ENCODE peak calls at places on chromosomes 5 and 9, in four cellular contexts. J is IMR-90, I is HCT116, H is fibroblast of lung. Z is an unnamed sample.

GRCh38 chr5:36666986-36667385 is 60.6 kb downstream of the SLC1A3 start:
- DNase-seq in J (no peak), I (no peak), H (no peak), Z (no peak)

GRCh38 chr9:86469476-86470087 is 115.4 kb upstream of the TUT7 start:
- DNase-seq in J (no peak), I (no peak), H (peak; percentile 10), Z (no peak)

GRCh38 chr5:137279631-137280236 is 219.4 kb downstream of the SPOCK1 start:
- DNase-seq in J (no peak), I (no peak), H (no peak), Z (no peak)

GRCh38 chr9:33453999-33454660 is 6.7 kb upstream of the AQP3 start:
- DNase-seq in J (no peak), I (no peak), H (no peak), Z (no peak)

GRCh38 chr5:180289433-180289832 is 2.5 kb downstream of the MAPK9 start:
- DNase-seq in J (no peak), I (no peak), H (no peak), Z (no peak)

GRCh38 chr5:159210306-159210722 is 961 bp upstream of the RNF145 start:
- DNase-seq in J (no peak), I (no peak), H (no peak), Z (no peak)

GRCh38 chr5:121090822-121091221 is 626.7 kb downstream of the PRR16 start:
- DNase-seq in J (peak; percentile 1), I (no peak), H (no peak), Z (no peak)

GRCh38 chr9:96686638-96687335 is 31.7 kb upstream of the PRXL2C start:
- DNase-seq in J (peak; percentile 57), I (no peak), H (peak; percentile 80), Z (peak; percentile 87)

GRCh38 chr5:105940181-105940580 is 1730.6 kb downstream of the EFNA5 start:
- DNase-seq in J (no peak), I (no peak), H (no peak), Z (no peak)

GRCh38 chr9:109027176-109027575 is 13.9 kb upstream of the CTNNAL1 start:
- DNase-seq in J (peak; percentile 14), I (no peak), H (peak; percentile 35), Z (no peak)

GRCh38 chr9:16013366-16013765 is 460.5 kb downstream of the CCDC171 start:
- DNase-seq in J (no peak), I (no peak), H (no peak), Z (no peak)

GRCh38 chr5:132746592-132747063 is 598 bp upstream of the CCNI2 start:
- DNase-seq in J (no peak), I (peak; percentile 34), H (no peak), Z (no peak)

GRCh38 chr5:176738851-176739250 is 71.5 kb upstream of the UNC5A start:
- DNase-seq in J (no peak), I (no peak), H (no peak), Z (peak; percentile 19)

GRCh38 chr9:134437417-134438203 is 111.4 kb downstream of the RXRA start:
- DNase-seq in J (no peak), I (no peak), H (no peak), Z (peak; percentile 51)

GRCh38 chr9:132518151-132518550 is 64.3 kb upstream of the BARHL1 start:
- DNase-seq in J (no peak), I (no peak), H (no peak), Z (no peak)

GRCh38 chr5:107501965-107502691 is 168.6 kb downstream of the EFNA5 start:
- DNase-seq in J (peak; percentile 68), I (no peak), H (peak; percentile 41), Z (no peak)

GRCh38 chr5:64526709-64527439 is 21.1 kb downstream of the RGS7BP start:
- DNase-seq in J (no peak), I (no peak), H (no peak), Z (no peak)

GRCh38 chr5:4226565-4226964 is 630.9 kb downstream of the IRX1 start:
- DNase-seq in J (no peak), I (no peak), H (no peak), Z (no peak)

GRCh38 chr9:20568406-20568805 is 53.9 kb downstream of the MLLT3 start:
- DNase-seq in J (no peak), I (no peak), H (no peak), Z (no peak)

GRCh38 chr9:116327702-116328440 is 174.3 kb downstream of the PAPPA start:
- DNase-seq in J (peak; percentile 69), I (no peak), H (peak; percentile 36), Z (no peak)

GRCh38 chr5:95731571-95732554 is 727 bp downstream of the RHOBTB3 start:
- DNase-seq in J (peak; percentile 34), I (no peak), H (peak; percentile 51), Z (peak; percentile 65)

GRCh38 chr5:155193018-155193417 is 179.5 kb downstream of the KIF4B start:
- DNase-seq in J (no peak), I (no peak), H (no peak), Z (peak; percentile 30)

GRCh38 chr5:133707629-133708028 is 95.3 kb upstream of the FSTL4 start:
- DNase-seq in J (no peak), I (no peak), H (no peak), Z (peak; percentile 6)

GRCh38 chr5:140039561-140039960 is 3.5 kb downstream of the NRG2 start:
- DNase-seq in J (no peak), I (no peak), H (no peak), Z (no peak)

GRCh38 chr5:64453405-64453804 is 52.4 kb upstream of the RGS7BP start:
- DNase-seq in J (no peak), I (no peak), H (no peak), Z (no peak)

GRCh38 chr9:131608469-131609115 is 63.3 kb downstream of the PRRT1B start:
- DNase-seq in J (peak; percentile 87), I (peak; percentile 39), H (peak; percentile 93), Z (peak; percentile 91)

GRCh38 chr5:40717281-40717680 is 37.6 kb downstream of the PTGER4 start:
- DNase-seq in J (peak; percentile 74), I (no peak), H (peak; percentile 78), Z (no peak)

GRCh38 chr9:98288876-98289275 is 33.4 kb upstream of the TBC1D2 start:
- DNase-seq in J (no peak), I (no peak), H (no peak), Z (no peak)

GRCh38 chr9:82558855-82559615 is 503.9 kb downstream of the RASEF start:
- DNase-seq in J (peak; percentile 75), I (no peak), H (peak; percentile 61), Z (no peak)

GRCh38 chr9:130050472-130050871 is 3.2 kb upstream of the GPR107 start:
- DNase-seq in J (no peak), I (no peak), H (no peak), Z (no peak)

GRCh38 chr9:105264380-105264779 is 19.9 kb downstream of the SLC44A1 start:
- DNase-seq in J (no peak), I (peak; percentile 0), H (peak; percentile 39), Z (no peak)

GRCh38 chr9:120868676-120869359 is 8.2 kb downstream of the PHF19 start:
- DNase-seq in J (peak; percentile 84), I (peak; percentile 94), H (peak; percentile 93), Z (peak; percentile 99)

GRCh38 chr5:172923539-172923938 is 35.7 kb upstream of the RPL26L1 start:
- DNase-seq in J (no peak), I (no peak), H (no peak), Z (no peak)

GRCh38 chr5:68007446-68007845 is 208.1 kb upstream of the PIK3R1 start:
- DNase-seq in J (peak; percentile 78), I (no peak), H (peak; percentile 69), Z (no peak)

GRCh38 chr5:143037708-143038107 is 267.5 kb downstream of the ARHGAP26 start:
- DNase-seq in J (no peak), I (no peak), H (no peak), Z (no peak)

GRCh38 chr5:27594141-27594540 is 555.8 kb upstream of the CDH9 start:
- DNase-seq in J (no peak), I (no peak), H (no peak), Z (no peak)

DNA sequence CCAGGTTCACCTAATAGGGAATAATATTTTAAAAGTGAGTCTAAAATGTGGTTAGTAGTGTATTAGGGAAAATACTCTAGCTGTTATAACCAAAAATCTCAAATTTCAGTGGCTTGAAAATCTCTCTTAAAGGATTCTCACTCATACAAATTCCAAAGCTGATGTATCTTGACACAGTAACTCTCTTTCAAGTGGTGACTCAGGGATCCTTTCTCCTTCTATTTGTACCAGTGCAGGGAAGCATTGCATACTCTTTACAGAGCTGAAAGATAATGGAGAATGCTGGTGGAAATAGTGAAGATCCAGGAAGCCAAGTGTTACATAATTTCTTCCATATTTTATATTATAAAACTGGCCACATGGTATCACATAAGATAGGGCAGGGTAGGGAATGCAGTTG is 560.2 kb upstream of the CDH9 start:
- DNase-seq in J (no peak), I (no peak), H (peak; percentile 42), Z (no peak)
- H2AFZ ChIP-seq in J (no peak overlapping the region), I (no peak overlapping the region), H (no peak overlapping the region), Z (no peak overlapping the region)

GRCh38 chr5:148751025-148751424 is 75.4 kb upstream of the ADRB2 start:
- DNase-seq in J (no peak), I (no peak), H (no peak), Z (no peak)
- H3K4me2 ChIP-seq in J (no peak overlapping the region), I (no peak overlapping the region), H (no peak overlapping the region), Z (no peak overlapping the region)

DNA sequence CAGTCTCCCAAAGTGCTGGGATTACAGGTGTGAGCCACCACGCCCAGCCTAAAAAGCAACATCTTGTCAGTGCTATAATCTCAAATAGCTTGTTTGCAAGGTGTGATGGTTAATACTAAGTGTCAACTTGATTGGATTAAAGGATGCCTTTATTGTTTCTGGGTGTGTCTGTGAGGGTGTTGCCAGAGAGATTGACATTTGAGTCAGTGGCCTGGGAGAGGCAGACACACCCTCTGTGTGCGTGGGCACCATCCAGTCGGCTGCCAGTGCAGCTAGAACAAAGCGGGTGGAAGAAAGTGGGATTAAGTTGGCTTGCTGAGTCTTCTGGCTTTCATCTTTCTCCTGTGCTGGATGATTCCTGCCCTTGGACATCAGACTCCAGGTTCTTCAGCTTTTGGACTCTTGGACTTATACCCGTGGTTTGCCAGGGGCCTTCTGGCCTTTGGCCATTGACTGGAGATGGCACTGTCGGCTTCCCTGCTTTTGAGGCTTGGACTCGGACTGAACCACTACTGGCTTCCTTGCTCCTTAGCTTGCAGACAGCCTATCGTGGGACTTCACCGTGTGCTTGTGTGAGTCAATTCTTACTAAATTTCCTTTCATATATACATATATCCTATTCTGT is 28.2 kb downstream of the TARS1 start:
- DNase-seq in J (peak; percentile 12), I (no peak), H (no peak), Z (no peak)
- H2AFZ ChIP-seq in J (no peak overlapping the region), I (no peak overlapping the region), H (no peak overlapping the region), Z (no peak overlapping the region)

GRCh38 chr5:33241826-33242225 is 198.9 kb upstream of the TARS1 start:
- DNase-seq in J (no peak), I (no peak), H (no peak), Z (no peak)
- H3K4me2 ChIP-seq in J (no peak overlapping the region), I (no peak overlapping the region), H (no peak overlapping the region), Z (no peak overlapping the region)

GRCh38 chr9:90459321-90459720 is 183.3 kb downstream of the DIRAS2 start:
- DNase-seq in J (no peak), I (no peak), H (no peak), Z (no peak)
- H2AFZ ChIP-seq in J (no peak overlapping the region), I (no peak overlapping the region), H (no peak overlapping the region), Z (no peak overlapping the region)

GRCh38 chr9:28938981-28939380 is 1365.7 kb upstream of the C9orf72 start:
- DNase-seq in J (no peak), I (no peak), H (no peak), Z (no peak)
- H3K4me2 ChIP-seq in J (no peak overlapping the region), I (no peak overlapping the region), H (no peak overlapping the region), Z (no peak overlapping the region)